ENCODE peak calls at places on chromosomes 1 and 21, in five cellular contexts. Z is astrocyte, O is GM23338, J is keratinocyte, E is fibroblast of lung. B is an unnamed sample.

GRCh38 chr1:86846166-86846647 is 67.7 kb downstream of the SELENOF start:
- DNase-seq in J (peak), O (no peak), E (peak), Z (peak), B (peak)

GRCh38 chr21:23853796-23854379 is 1753.4 kb downstream of the MRPL39 start:
- DNase-seq in E (peak), J (no peak), Z (no peak), O (peak), B (no peak)

GRCh38 chr1:67540025-67540732 is 110.0 kb upstream of the SERBP1 start:
- DNase-seq in O (no peak), J (no peak), E (no peak), Z (no peak), B (no peak)

GRCh38 chr1:155049651-155050559 is 1.2 kb upstream of the ADAM15 start:
- DNase-seq in Z (peak), E (peak), O (no peak), J (no peak), B (peak)

GRCh38 chr1:3478187-3478586 is 23.7 kb downstream of the ARHGEF16 start:
- DNase-seq in Z (no peak), O (no peak), J (no peak), E (no peak), B (no peak)

GRCh38 chr1:168136709-168137514 is at the start of gene GPR161:
- DNase-seq in J (no peak), E (peak), Z (peak), O (peak), B (peak)

GRCh38 chr1:240801445-240801844 is 189.5 kb upstream of the GREM2 start:
- DNase-seq in J (no peak), O (no peak), E (peak), Z (no peak), B (no peak)

GRCh38 chr1:197695961-197696360 is 79.3 kb downstream of the DENND1B start:
- DNase-seq in E (peak), Z (peak), O (no peak), J (no peak), B (no peak)

DNA sequence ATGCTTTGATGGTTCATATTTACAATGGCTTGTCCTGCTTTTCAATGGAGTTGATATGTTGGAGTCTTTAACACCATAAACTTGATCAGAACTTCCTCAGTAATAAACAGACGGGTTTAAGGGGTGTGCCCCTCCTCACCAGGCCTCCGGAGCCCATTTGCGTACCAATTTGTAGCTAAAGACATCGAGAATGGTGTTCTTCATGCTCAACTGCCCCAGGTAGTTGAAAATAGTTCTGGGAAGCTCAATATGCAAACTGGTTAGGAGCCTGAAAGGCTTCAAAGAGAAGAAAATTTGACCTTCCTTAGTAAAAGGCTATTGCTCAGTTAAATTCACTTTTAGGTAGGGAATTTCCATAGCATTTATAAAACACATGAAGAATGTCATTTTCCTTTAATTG is 68.1 kb upstream of the RRP15 start:
- DNase-seq in E (no peak), O (peak), J (no peak), Z (no peak), B (no peak)
- H2AFZ ChIP-seq in E (no peak), O (peak), J (no peak), Z (no peak), B (no peak)

GRCh38 chr1:9160079-9160717 is 31.3 kb upstream of the GPR157 start:
- DNase-seq in Z (no peak), J (no peak), E (no peak), O (no peak), B (no peak)
- H2AFZ ChIP-seq in Z (no peak), J (no peak), E (no peak), O (no peak), B (no peak)

GRCh38 chr1:211698161-211699026 is 23.0 kb upstream of the NEK2 start:
- DNase-seq in E (peak), Z (peak), J (no peak), O (peak), B (peak)
- H2AFZ ChIP-seq in E (no peak), Z (peak), J (peak), O (peak), B (peak)

GRCh38 chr1:10429868-10430215 is 391 bp upstream of the CENPS start:
- DNase-seq in E (peak), J (no peak), O (no peak), Z (peak), B (no peak)
- H2AFZ ChIP-seq in E (peak), J (peak), O (peak), Z (peak), B (peak)

DNA sequence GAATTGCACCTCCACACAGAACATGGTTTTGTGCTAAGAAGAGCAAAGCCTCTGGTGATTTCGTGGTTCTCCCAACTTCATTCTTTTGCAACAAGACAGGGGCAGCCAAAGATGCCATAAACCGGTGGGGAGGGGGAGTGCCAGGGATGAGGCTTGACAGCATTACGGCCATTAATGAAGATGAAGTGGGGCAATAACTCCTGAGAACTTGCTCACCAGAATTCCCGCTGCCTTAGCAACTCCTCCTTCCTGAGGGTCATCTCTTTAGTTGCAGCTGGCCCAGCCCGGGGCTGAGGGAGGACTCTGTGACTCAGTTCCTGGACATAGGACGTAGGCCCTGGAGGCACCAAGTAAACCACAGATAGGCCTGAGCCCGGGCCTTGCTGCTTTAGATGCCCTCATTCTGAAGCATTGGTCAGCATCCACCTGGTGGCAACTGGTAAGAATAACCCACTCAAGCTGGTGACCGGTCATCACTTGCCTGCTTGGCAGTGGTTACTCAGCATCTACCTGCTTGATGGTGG is 330.2 kb downstream of the RRAGC start:
- DNase-seq in O (no peak), Z (no peak), J (no peak), E (no peak), B (no peak)
- H2AFZ ChIP-seq in O (no peak), Z (no peak), J (no peak), E (no peak), B (no peak)

GRCh38 chr1:26289158-26290059 is 9.5 kb downstream of the SH3BGRL3 start:
- DNase-seq in E (no peak), Z (no peak), O (no peak), J (no peak), B (no peak)
- H2AFZ ChIP-seq in E (no peak), Z (no peak), O (no peak), J (no peak), B (no peak)

B was measured in mammary epithelial cell.